ENCODE peak calls at places on chromosomes 1 and 21, in eight cellular contexts. One of them, this sample, is unnamed.

GRCh38 chr1:2411801-2412394 is 466 bp downstream of the PEX10 start:
- DNase-seq in tibial artery: no peak
- DNase-seq in right atrium auricular region: no peak
- DNase-seq in foreskin keratinocyte: no peak
- DNase-seq in osteoblast: peak
- DNase-seq in CD4-positive, alpha-beta T cell: no peak
- DNase-seq in colonic mucosa: no peak
- DNase-seq in K562: no peak
- DNase-seq in this sample: no peak

GRCh38 chr21:34091032-34091431 is 17.7 kb downstream of the MRPS6 start:
- DNase-seq in tibial artery: no peak
- DNase-seq in right atrium auricular region: no peak
- DNase-seq in foreskin keratinocyte: no peak
- DNase-seq in osteoblast: no peak
- DNase-seq in CD4-positive, alpha-beta T cell: no peak
- DNase-seq in colonic mucosa: no peak
- DNase-seq in K562: no peak
- DNase-seq in this sample: no peak

GRCh38 chr1:67674260-67675011 is 10.6 kb upstream of the GADD45A start:
- DNase-seq in tibial artery: no peak
- DNase-seq in right atrium auricular region: peak
- DNase-seq in foreskin keratinocyte: no peak
- DNase-seq in osteoblast: no peak
- DNase-seq in CD4-positive, alpha-beta T cell: peak
- DNase-seq in colonic mucosa: no peak
- DNase-seq in K562: no peak
- DNase-seq in this sample: no peak

GRCh38 chr1:107246775-107247345 is 106.0 kb downstream of the NTNG1 start:
- DNase-seq in tibial artery: no peak
- DNase-seq in right atrium auricular region: no peak
- DNase-seq in foreskin keratinocyte: no peak
- DNase-seq in osteoblast: no peak
- DNase-seq in CD4-positive, alpha-beta T cell: no peak
- DNase-seq in colonic mucosa: no peak
- DNase-seq in K562: no peak
- DNase-seq in this sample: no peak

GRCh38 chr1:3018576-3018975 is 2.7 kb upstream of the ACTRT2 start:
- DNase-seq in tibial artery: no peak
- DNase-seq in right atrium auricular region: no peak
- DNase-seq in foreskin keratinocyte: no peak
- DNase-seq in osteoblast: peak
- DNase-seq in CD4-positive, alpha-beta T cell: no peak
- DNase-seq in colonic mucosa: no peak
- DNase-seq in K562: no peak
- DNase-seq in this sample: no peak

GRCh38 chr1:94579876-94580294 is 38.3 kb upstream of the F3 start:
- DNase-seq in tibial artery: no peak
- DNase-seq in right atrium auricular region: no peak
- DNase-seq in foreskin keratinocyte: peak
- DNase-seq in osteoblast: peak
- DNase-seq in CD4-positive, alpha-beta T cell: no peak
- DNase-seq in colonic mucosa: no peak
- DNase-seq in K562: peak
- DNase-seq in this sample: no peak

GRCh38 chr1:199096601-199097000 is 457.8 kb downstream of the PTPRC start:
- DNase-seq in tibial artery: no peak
- DNase-seq in right atrium auricular region: no peak
- DNase-seq in foreskin keratinocyte: no peak
- DNase-seq in osteoblast: no peak
- DNase-seq in CD4-positive, alpha-beta T cell: no peak
- DNase-seq in colonic mucosa: no peak
- DNase-seq in K562: no peak
- DNase-seq in this sample: no peak

GRCh38 chr1:163195728-163196448 is 6.8 kb downstream of the RGS5 start:
- DNase-seq in tibial artery: no peak
- DNase-seq in right atrium auricular region: no peak
- DNase-seq in foreskin keratinocyte: no peak
- DNase-seq in osteoblast: no peak
- DNase-seq in CD4-positive, alpha-beta T cell: no peak
- DNase-seq in colonic mucosa: no peak
- DNase-seq in K562: peak
- DNase-seq in this sample: no peak

GRCh38 chr1:31460027-31460426 is 47.0 kb downstream of the SERINC2 start:
- DNase-seq in tibial artery: no peak
- DNase-seq in right atrium auricular region: no peak
- DNase-seq in foreskin keratinocyte: no peak
- DNase-seq in osteoblast: no peak
- DNase-seq in CD4-positive, alpha-beta T cell: no peak
- DNase-seq in colonic mucosa: no peak
- DNase-seq in K562: peak
- DNase-seq in this sample: no peak

GRCh38 chr1:3717715-3718601 is 34.3 kb upstream of the CCDC27 start:
- DNase-seq in tibial artery: no peak
- DNase-seq in right atrium auricular region: no peak
- DNase-seq in foreskin keratinocyte: no peak
- DNase-seq in osteoblast: peak
- DNase-seq in CD4-positive, alpha-beta T cell: peak
- DNase-seq in colonic mucosa: no peak
- DNase-seq in K562: peak
- DNase-seq in this sample: no peak

GRCh38 chr1:167974698-167975097 is 37.8 kb upstream of the MPC2 start:
- DNase-seq in tibial artery: no peak
- DNase-seq in right atrium auricular region: no peak
- DNase-seq in foreskin keratinocyte: no peak
- DNase-seq in osteoblast: no peak
- DNase-seq in CD4-positive, alpha-beta T cell: no peak
- DNase-seq in colonic mucosa: no peak
- DNase-seq in K562: no peak
- DNase-seq in this sample: no peak

GRCh38 chr1:216461466-216461865 is 38.2 kb upstream of the USH2A start:
- DNase-seq in tibial artery: no peak
- DNase-seq in right atrium auricular region: no peak
- DNase-seq in foreskin keratinocyte: no peak
- DNase-seq in osteoblast: no peak
- DNase-seq in CD4-positive, alpha-beta T cell: no peak
- DNase-seq in colonic mucosa: no peak
- DNase-seq in K562: no peak
- DNase-seq in this sample: no peak

GRCh38 chr1:29254346-29254745 is 18.0 kb downstream of the PTPRU start:
- DNase-seq in tibial artery: no peak
- DNase-seq in right atrium auricular region: no peak
- DNase-seq in foreskin keratinocyte: no peak
- DNase-seq in osteoblast: no peak
- DNase-seq in CD4-positive, alpha-beta T cell: no peak
- DNase-seq in colonic mucosa: no peak
- DNase-seq in K562: no peak
- DNase-seq in this sample: no peak

GRCh38 chr1:15620155-15620545 is 2.9 kb downstream of the DDI2 start:
- DNase-seq in tibial artery: no peak
- DNase-seq in right atrium auricular region: no peak
- DNase-seq in foreskin keratinocyte: peak
- DNase-seq in osteoblast: no peak
- DNase-seq in CD4-positive, alpha-beta T cell: no peak
- DNase-seq in colonic mucosa: no peak
- DNase-seq in K562: peak
- DNase-seq in this sample: no peak

GRCh38 chr1:10401281-10401680 is 2.4 kb downstream of the PGD start:
- DNase-seq in tibial artery: no peak
- DNase-seq in right atrium auricular region: no peak
- DNase-seq in foreskin keratinocyte: no peak
- DNase-seq in osteoblast: no peak
- DNase-seq in CD4-positive, alpha-beta T cell: no peak
- DNase-seq in colonic mucosa: no peak
- DNase-seq in K562: no peak
- DNase-seq in this sample: no peak

GRCh38 chr1:212302745-212303383 is 17.7 kb downstream of the PPP2R5A start:
- DNase-seq in tibial artery: no peak
- DNase-seq in right atrium auricular region: no peak
- DNase-seq in foreskin keratinocyte: no peak
- DNase-seq in osteoblast: no peak
- DNase-seq in CD4-positive, alpha-beta T cell: no peak
- DNase-seq in colonic mucosa: no peak
- DNase-seq in K562: no peak
- DNase-seq in this sample: no peak

GRCh38 chr1:186303911-186304310 is 71.1 kb downstream of the TPR start:
- DNase-seq in tibial artery: no peak
- DNase-seq in right atrium auricular region: no peak
- DNase-seq in foreskin keratinocyte: no peak
- DNase-seq in osteoblast: no peak
- DNase-seq in CD4-positive, alpha-beta T cell: peak
- DNase-seq in colonic mucosa: no peak
- DNase-seq in K562: no peak
- DNase-seq in this sample: no peak

GRCh38 chr1:198064181-198064580 is 92.6 kb upstream of the NEK7 start:
- DNase-seq in tibial artery: no peak
- DNase-seq in right atrium auricular region: no peak
- DNase-seq in foreskin keratinocyte: peak
- DNase-seq in osteoblast: no peak
- DNase-seq in CD4-positive, alpha-beta T cell: no peak
- DNase-seq in colonic mucosa: no peak
- DNase-seq in K562: no peak
- DNase-seq in this sample: no peak

GRCh38 chr1:77866296-77866695 is 22.1 kb upstream of the NEXN start:
- DNase-seq in tibial artery: no peak
- DNase-seq in right atrium auricular region: no peak
- DNase-seq in foreskin keratinocyte: no peak
- DNase-seq in osteoblast: peak
- DNase-seq in CD4-positive, alpha-beta T cell: no peak
- DNase-seq in colonic mucosa: no peak
- DNase-seq in K562: no peak
- DNase-seq in this sample: no peak

GRCh38 chr21:31526040-31526439 is 133.5 kb upstream of the SOD1 start:
- DNase-seq in tibial artery: no peak
- DNase-seq in right atrium auricular region: no peak
- DNase-seq in foreskin keratinocyte: no peak
- DNase-seq in osteoblast: no peak
- DNase-seq in CD4-positive, alpha-beta T cell: no peak
- DNase-seq in colonic mucosa: no peak
- DNase-seq in K562: no peak
- DNase-seq in this sample: no peak

GRCh38 chr1:229452956-229453801 is 19.3 kb upstream of the ACTA1 start:
- DNase-seq in tibial artery: no peak
- DNase-seq in right atrium auricular region: no peak
- DNase-seq in foreskin keratinocyte: no peak
- DNase-seq in osteoblast: peak
- DNase-seq in CD4-positive, alpha-beta T cell: no peak
- DNase-seq in colonic mucosa: no peak
- DNase-seq in K562: peak
- DNase-seq in this sample: no peak
- TF ChIP-seq CTCF in tibial artery: peak
- TF ChIP-seq CTCF in right atrium auricular region: peak
- TF ChIP-seq CTCF in foreskin keratinocyte: peak
- TF ChIP-seq CTCF in osteoblast: peak
- TF ChIP-seq CTCF in CD4-positive, alpha-beta T cell: peak
- TF ChIP-seq CTCF in colonic mucosa: no peak
- TF ChIP-seq CTCF in K562: peak
- TF ChIP-seq CTCF in this sample: peak

GRCh38 chr1:6580119-6580587 is 359 bp downstream of the ZBTB48 start:
- DNase-seq in tibial artery: no peak
- DNase-seq in right atrium auricular region: no peak
- DNase-seq in foreskin keratinocyte: no peak
- DNase-seq in osteoblast: no peak
- DNase-seq in CD4-positive, alpha-beta T cell: no peak
- DNase-seq in colonic mucosa: no peak
- DNase-seq in K562: no peak
- DNase-seq in this sample: no peak
- H3K27ac ChIP-seq in tibial artery: peak
- H3K27ac ChIP-seq in right atrium auricular region: peak
- H3K27ac ChIP-seq in foreskin keratinocyte: no peak
- H3K27ac ChIP-seq in osteoblast: peak
- H3K27ac ChIP-seq in CD4-positive, alpha-beta T cell: peak
- H3K27ac ChIP-seq in colonic mucosa: peak
- H3K27ac ChIP-seq in K562: peak
- H3K27ac ChIP-seq in this sample: peak

DNA sequence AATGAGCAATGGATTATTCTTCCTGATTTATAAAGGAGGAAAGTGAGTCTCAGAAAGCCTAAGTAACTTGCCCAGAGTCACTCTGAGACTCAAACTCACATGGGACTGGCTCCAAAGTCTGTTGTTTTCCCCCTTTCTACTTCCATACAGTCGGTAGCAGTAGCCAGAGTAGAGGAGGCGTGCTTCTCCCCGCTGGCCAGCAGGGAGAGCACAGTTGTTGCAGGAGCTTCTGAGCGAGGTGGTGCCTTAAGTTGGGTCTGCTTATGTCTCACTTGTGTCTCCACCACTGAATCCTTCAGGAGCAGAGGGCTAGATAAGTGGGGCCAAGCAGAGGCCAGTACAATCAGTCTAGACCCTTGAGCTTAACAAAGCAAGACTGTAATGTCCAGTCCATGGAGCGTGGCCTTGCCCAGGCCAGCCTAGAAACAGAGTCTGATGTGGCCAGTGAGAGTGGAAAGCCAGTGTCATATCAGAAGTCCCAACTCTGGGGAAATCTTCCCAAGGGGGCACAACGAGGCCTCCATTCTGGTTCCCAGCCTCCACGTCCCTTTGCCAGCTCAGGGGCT is 181.9 kb downstream of the ZSCAN20 start:
- DNase-seq in tibial artery: no peak
- DNase-seq in right atrium auricular region: no peak
- DNase-seq in foreskin keratinocyte: no peak
- DNase-seq in osteoblast: no peak
- DNase-seq in CD4-positive, alpha-beta T cell: no peak
- DNase-seq in colonic mucosa: no peak
- DNase-seq in K562: no peak
- DNase-seq in this sample: no peak
- TF ChIP-seq CTCF in tibial artery: peak
- TF ChIP-seq CTCF in right atrium auricular region: no peak
- TF ChIP-seq CTCF in foreskin keratinocyte: peak
- TF ChIP-seq CTCF in osteoblast: peak
- TF ChIP-seq CTCF in CD4-positive, alpha-beta T cell: no peak
- TF ChIP-seq CTCF in colonic mucosa: peak
- TF ChIP-seq CTCF in K562: peak
- TF ChIP-seq CTCF in this sample: no peak

GRCh38 chr21:36703626-36704280 is 4.8 kb downstream of the SIM2 start:
- DNase-seq in tibial artery: no peak
- DNase-seq in right atrium auricular region: no peak
- DNase-seq in foreskin keratinocyte: no peak
- DNase-seq in osteoblast: peak
- DNase-seq in CD4-positive, alpha-beta T cell: no peak
- DNase-seq in colonic mucosa: no peak
- DNase-seq in K562: no peak
- DNase-seq in this sample: no peak

GRCh38 chr21:36704281-36704957 is 5.5 kb downstream of the SIM2 start:
- DNase-seq in tibial artery: no peak
- DNase-seq in right atrium auricular region: no peak
- DNase-seq in foreskin keratinocyte: no peak
- DNase-seq in osteoblast: peak
- DNase-seq in CD4-positive, alpha-beta T cell: no peak
- DNase-seq in colonic mucosa: no peak
- DNase-seq in K562: no peak
- DNase-seq in this sample: no peak

GRCh38 chr21:36701912-36702621 is 3.2 kb downstream of the SIM2 start:
- DNase-seq in tibial artery: no peak
- DNase-seq in right atrium auricular region: no peak
- DNase-seq in foreskin keratinocyte: no peak
- DNase-seq in osteoblast: peak
- DNase-seq in CD4-positive, alpha-beta T cell: no peak
- DNase-seq in colonic mucosa: no peak
- DNase-seq in K562: no peak
- DNase-seq in this sample: no peak

GRCh38 chr21:36702622-36702968 is 3.7 kb downstream of the SIM2 start:
- DNase-seq in tibial artery: no peak
- DNase-seq in right atrium auricular region: no peak
- DNase-seq in foreskin keratinocyte: no peak
- DNase-seq in osteoblast: peak
- DNase-seq in CD4-positive, alpha-beta T cell: no peak
- DNase-seq in colonic mucosa: no peak
- DNase-seq in K562: no peak
- DNase-seq in this sample: no peak

GRCh38 chr21:36703123-36703522 is 4.2 kb downstream of the SIM2 start:
- DNase-seq in tibial artery: no peak
- DNase-seq in right atrium auricular region: no peak
- DNase-seq in foreskin keratinocyte: no peak
- DNase-seq in osteoblast: peak
- DNase-seq in CD4-positive, alpha-beta T cell: no peak
- DNase-seq in colonic mucosa: no peak
- DNase-seq in K562: no peak
- DNase-seq in this sample: no peak
- H3K27ac ChIP-seq in tibial artery: no peak
- H3K27ac ChIP-seq in right atrium auricular region: no peak
- H3K27ac ChIP-seq in foreskin keratinocyte: no peak
- H3K27ac ChIP-seq in osteoblast: no peak
- H3K27ac ChIP-seq in CD4-positive, alpha-beta T cell: no peak
- H3K27ac ChIP-seq in colonic mucosa: no peak
- H3K27ac ChIP-seq in K562: no peak
- H3K27ac ChIP-seq in this sample: no peak